ENCODE peak calls at places on chromosome 14, in nine cellular contexts. L is psoas muscle; E is CD8-positive, alpha-beta memory T cell; H is amniotic epithelial cell; O is body of pancreas; T is frontal cortex; C is OCI-LY7; Z is heart left ventricle; M is lung. I is an unnamed sample.

GRCh38 chr14:99879401-99880295 is 86.4 kb downstream of the EML1 start:
- DNase-seq in L (no peak), E (no peak), H (peak; percentile 53), O (no peak), T (no peak), C (no peak), Z (no peak), M (no peak), I (no peak)

GRCh38 chr14:39488600-39488999 is 56.4 kb upstream of the FBXO33 start:
- DNase-seq in L (no peak), E (no peak), H (no peak), O (no peak), T (no peak), C (no peak), Z (no peak), M (no peak), I (no peak)

GRCh38 chr14:56657604-56658003 is 78.0 kb downstream of the TMEM260 start:
- DNase-seq in L (no peak), E (no peak), H (no peak), O (no peak), T (no peak), C (no peak), Z (no peak), M (no peak), I (no peak)

GRCh38 chr14:76698631-76699030 is 62.6 kb upstream of the VASH1 start:
- DNase-seq in L (no peak), E (no peak), H (no peak), O (no peak), T (no peak), C (no peak), Z (no peak), M (no peak), I (no peak)

GRCh38 chr14:91352101-91352500 is 65.5 kb downstream of the CCDC88C start:
- DNase-seq in L (peak; percentile 45), E (no peak), H (no peak), O (no peak), T (no peak), C (peak; percentile 44), Z (peak; percentile 80), M (peak; percentile 55), I (no peak)

GRCh38 chr14:37131205-37131604 is 41.2 kb downstream of the SLC25A21 start:
- DNase-seq in L (no peak), E (no peak), H (no peak), O (no peak), T (peak; percentile 40), C (no peak), Z (no peak), M (no peak), I (no peak)

GRCh38 chr14:90871605-90872233 is 55.5 kb upstream of the TTC7B start:
- DNase-seq in L (no peak), E (no peak), H (peak; percentile 58), O (no peak), T (no peak), C (no peak), Z (no peak), M (no peak), I (no peak)

GRCh38 chr14:82710257-82710841 is 1176.7 kb upstream of the SEL1L start:
- DNase-seq in L (no peak), E (no peak), H (peak; percentile 72), O (peak; percentile 68), T (no peak), C (peak; percentile 54), Z (peak; percentile 32), M (peak; percentile 72), I (peak; percentile 37)

GRCh38 chr14:78005325-78005724 is 164.8 kb upstream of the NRXN3 start:
- DNase-seq in L (no peak), E (no peak), H (no peak), O (no peak), T (no peak), C (no peak), Z (no peak), M (no peak), I (no peak)

GRCh38 chr14:68684466-68685418 is 108.1 kb downstream of the ZFP36L1 start:
- DNase-seq in L (no peak), E (no peak), H (no peak), O (no peak), T (no peak), C (no peak), Z (no peak), M (no peak), I (no peak)

GRCh38 chr14:51160871-51161270 is 66.0 kb upstream of the TRIM9 start:
- DNase-seq in L (no peak), E (no peak), H (no peak), O (no peak), T (no peak), C (no peak), Z (no peak), M (no peak), I (no peak)

GRCh38 chr14:51310453-51311074 is 70.5 kb downstream of the TMX1 start:
- DNase-seq in L (no peak), E (no peak), H (peak; percentile 57), O (no peak), T (no peak), C (no peak), Z (no peak), M (no peak), I (no peak)

GRCh38 chr14:55271572-55272414 is 572 bp downstream of the FBXO34 start:
- DNase-seq in L (peak; percentile 82), E (peak; percentile 53), H (peak; percentile 67), O (peak; percentile 73), T (peak; percentile 60), C (peak; percentile 77), Z (peak; percentile 73), M (peak; percentile 68), I (peak; percentile 47)

GRCh38 chr14:91681893-91682563 is 49.9 kb downstream of the CATSPERB start:
- DNase-seq in L (no peak), E (no peak), H (no peak), O (no peak), T (no peak), C (no peak), Z (no peak), M (no peak), I (no peak)

GRCh38 chr14:36818212-36818611 is 156.6 kb downstream of the PAX9 start:
- DNase-seq in L (no peak), E (no peak), H (no peak), O (no peak), T (no peak), C (no peak), Z (no peak), M (no peak), I (no peak)

GRCh38 chr14:37550511-37550910 is 44.5 kb downstream of the FOXA1 start:
- DNase-seq in L (no peak), E (no peak), H (peak; percentile 2), O (no peak), T (no peak), C (no peak), Z (no peak), M (no peak), I (no peak)

GRCh38 chr14:67940894-67941455 is 121.4 kb downstream of the RAD51B start:
- DNase-seq in L (no peak), E (no peak), H (peak; percentile 82), O (no peak), T (no peak), C (no peak), Z (no peak), M (no peak), I (no peak)

GRCh38 chr14:104697892-104698583 is 8.6 kb downstream of the INF2 start:
- DNase-seq in L (no peak), E (no peak), H (no peak), O (no peak), T (no peak), C (no peak), Z (no peak), M (no peak), I (no peak)

GRCh38 chr14:82362452-82362851 is 828.8 kb upstream of the SEL1L start:
- DNase-seq in L (no peak), E (no peak), H (no peak), O (no peak), T (no peak), C (no peak), Z (no peak), M (no peak), I (no peak)

GRCh38 chr14:89836830-89837469 is 117.6 kb downstream of the EFCAB11 start:
- DNase-seq in L (no peak), E (no peak), H (no peak), O (no peak), T (no peak), C (no peak), Z (no peak), M (no peak), I (no peak)

GRCh38 chr14:79016828-79017505 is 846.8 kb downstream of the NRXN3 start:
- DNase-seq in L (no peak), E (no peak), H (peak; percentile 97), O (no peak), T (no peak), C (no peak), Z (no peak), M (no peak), I (no peak)

GRCh38 chr14:24051162-24051788 is 534 bp upstream of the CARMIL3 start:
- DNase-seq in L (no peak), E (no peak), H (no peak), O (peak; percentile 35), T (no peak), C (no peak), Z (no peak), M (no peak), I (no peak)

GRCh38 chr14:68375371-68375770 is 417.5 kb downstream of the ZFP36L1 start:
- DNase-seq in L (no peak), E (no peak), H (no peak), O (no peak), T (no peak), C (no peak), Z (no peak), M (no peak), I (no peak)

GRCh38 chr14:81311816-81312215 is 88.3 kb downstream of the STON2 start:
- DNase-seq in L (no peak), E (no peak), H (peak; percentile 15), O (no peak), T (no peak), C (no peak), Z (no peak), M (no peak), I (no peak)

GRCh38 chr14:90453401-90453951 is 56.6 kb downstream of the CALM1 start:
- DNase-seq in L (no peak), E (no peak), H (peak; percentile 49), O (peak; percentile 68), T (no peak), C (no peak), Z (peak; percentile 48), M (no peak), I (no peak)

GRCh38 chr14:20429801-20430669 is 5.9 kb downstream of the KLHL33 start:
- DNase-seq in L (no peak), E (peak; percentile 41), H (no peak), O (peak; percentile 75), T (no peak), C (no peak), Z (peak; percentile 42), M (peak; percentile 54), I (no peak)

GRCh38 chr14:91835197-91835919 is 32.0 kb downstream of the TC2N start:
- DNase-seq in L (no peak), E (peak; percentile 58), H (no peak), O (no peak), T (no peak), C (no peak), Z (no peak), M (no peak), I (no peak)